ENCODE peak calls at places on chromosomes 7 and 10, in six cellular contexts. One of them, this sample, is unnamed.

GRCh38 chr10:47447740-47448139 is 36.2 kb downstream of the ANXA8 start:
- DNase-seq in spleen: no peak
- DNase-seq in GM23338: no peak
- DNase-seq in esophagus muscularis mucosa: no peak
- DNase-seq in stomach: no peak
- DNase-seq in GM12878: no peak
- DNase-seq in this sample: no peak

GRCh38 chr7:156560696-156561210 is 79.8 kb upstream of the RNF32 start:
- DNase-seq in spleen: no peak
- DNase-seq in GM23338: no peak
- DNase-seq in esophagus muscularis mucosa: no peak
- DNase-seq in stomach: no peak
- DNase-seq in GM12878: no peak
- DNase-seq in this sample: no peak

GRCh38 chr7:26743205-26743604 is 121.2 kb downstream of the SKAP2 start:
- DNase-seq in spleen: no peak
- DNase-seq in GM23338: no peak
- DNase-seq in esophagus muscularis mucosa: no peak
- DNase-seq in stomach: no peak
- DNase-seq in GM12878: no peak
- DNase-seq in this sample: no peak

GRCh38 chr10:69344591-69345244 is 66.4 kb downstream of the HK1 start:
- DNase-seq in spleen: peak
- DNase-seq in GM23338: peak
- DNase-seq in esophagus muscularis mucosa: no peak
- DNase-seq in stomach: no peak
- DNase-seq in GM12878: peak
- DNase-seq in this sample: no peak

GRCh38 chr7:159000859-159001435 is 143.7 kb downstream of the VIPR2 start:
- DNase-seq in spleen: no peak
- DNase-seq in GM23338: peak
- DNase-seq in esophagus muscularis mucosa: no peak
- DNase-seq in stomach: no peak
- DNase-seq in GM12878: no peak
- DNase-seq in this sample: no peak

GRCh38 chr7:152924238-152924637 is 164.7 kb downstream of the ACTR3B start:
- DNase-seq in spleen: no peak
- DNase-seq in GM23338: peak
- DNase-seq in esophagus muscularis mucosa: no peak
- DNase-seq in stomach: no peak
- DNase-seq in GM12878: no peak
- DNase-seq in this sample: no peak

GRCh38 chr7:27134392-27134791 is 3.8 kb upstream of the HOXA4 start:
- DNase-seq in spleen: no peak
- DNase-seq in GM23338: no peak
- DNase-seq in esophagus muscularis mucosa: no peak
- DNase-seq in stomach: no peak
- DNase-seq in GM12878: peak
- DNase-seq in this sample: peak

GRCh38 chr10:118692911-118693310 is 61.9 kb downstream of the CACUL1 start:
- DNase-seq in spleen: no peak
- DNase-seq in GM23338: no peak
- DNase-seq in esophagus muscularis mucosa: no peak
- DNase-seq in stomach: no peak
- DNase-seq in GM12878: no peak
- DNase-seq in this sample: no peak

GRCh38 chr7:42699415-42700178 is 212.3 kb downstream of the C7orf25 start:
- DNase-seq in spleen: no peak
- DNase-seq in GM23338: no peak
- DNase-seq in esophagus muscularis mucosa: peak
- DNase-seq in stomach: no peak
- DNase-seq in GM12878: no peak
- DNase-seq in this sample: no peak

GRCh38 chr10:8404721-8405120 is 350.2 kb downstream of the GATA3 start:
- DNase-seq in spleen: no peak
- DNase-seq in GM23338: no peak
- DNase-seq in esophagus muscularis mucosa: no peak
- DNase-seq in stomach: no peak
- DNase-seq in GM12878: peak
- DNase-seq in this sample: no peak

DNA sequence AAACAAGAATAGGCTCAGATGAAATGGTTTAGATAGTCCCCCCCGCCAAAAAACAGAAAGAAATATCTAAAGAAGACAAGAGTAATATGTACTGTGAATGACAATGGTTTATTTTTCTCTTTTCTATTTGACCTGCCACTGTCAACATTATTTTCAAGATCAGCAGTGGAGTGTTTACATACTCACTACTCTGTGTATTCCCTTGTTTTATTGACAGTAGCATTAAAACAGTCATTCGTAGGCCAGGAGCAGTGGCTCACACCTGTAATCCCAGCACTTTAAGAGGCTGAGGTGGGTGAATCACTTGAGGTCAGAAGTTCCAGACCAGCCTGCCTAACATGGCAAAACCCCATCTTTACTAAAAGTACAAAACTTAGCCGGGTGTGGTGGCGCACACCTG is 245.3 kb upstream of the SLC26A5 start:
- DNase-seq in spleen: no peak
- DNase-seq in GM23338: no peak
- DNase-seq in esophagus muscularis mucosa: no peak
- DNase-seq in stomach: no peak
- DNase-seq in GM12878: no peak
- DNase-seq in this sample: no peak
- TF ChIP-seq POLR2AphosphoS5 in spleen: no peak
- TF ChIP-seq POLR2AphosphoS5 in GM23338: no peak
- TF ChIP-seq POLR2AphosphoS5 in esophagus muscularis mucosa: no peak
- TF ChIP-seq POLR2AphosphoS5 in stomach: no peak
- TF ChIP-seq POLR2AphosphoS5 in GM12878: no peak
- TF ChIP-seq POLR2AphosphoS5 in this sample: no peak

GRCh38 chr7:151347200-151347599 is 5.6 kb downstream of the NUB1 start:
- DNase-seq in spleen: no peak
- DNase-seq in GM23338: no peak
- DNase-seq in esophagus muscularis mucosa: peak
- DNase-seq in stomach: no peak
- DNase-seq in GM12878: no peak
- DNase-seq in this sample: no peak

GRCh38 chr7:151342811-151343210 is 1.2 kb downstream of the NUB1 start:
- DNase-seq in spleen: no peak
- DNase-seq in GM23338: no peak
- DNase-seq in esophagus muscularis mucosa: peak
- DNase-seq in stomach: no peak
- DNase-seq in GM12878: no peak
- DNase-seq in this sample: no peak

GRCh38 chr7:151346180-151346769 is 4.7 kb downstream of the NUB1 start:
- DNase-seq in spleen: no peak
- DNase-seq in GM23338: no peak
- DNase-seq in esophagus muscularis mucosa: peak
- DNase-seq in stomach: no peak
- DNase-seq in GM12878: no peak
- DNase-seq in this sample: no peak

GRCh38 chr7:151343516-151343915 is 1.9 kb downstream of the NUB1 start:
- DNase-seq in spleen: no peak
- DNase-seq in GM23338: no peak
- DNase-seq in esophagus muscularis mucosa: peak
- DNase-seq in stomach: no peak
- DNase-seq in GM12878: no peak
- DNase-seq in this sample: no peak

GRCh38 chr7:151345576-151345975 is 4.0 kb downstream of the NUB1 start:
- DNase-seq in spleen: no peak
- DNase-seq in GM23338: no peak
- DNase-seq in esophagus muscularis mucosa: no peak
- DNase-seq in stomach: no peak
- DNase-seq in GM12878: no peak
- DNase-seq in this sample: no peak
- H3K27ac ChIP-seq in spleen: no peak
- H3K27ac ChIP-seq in GM23338: no peak
- H3K27ac ChIP-seq in esophagus muscularis mucosa: no peak
- H3K27ac ChIP-seq in stomach: peak
- H3K27ac ChIP-seq in GM12878: peak
- H3K27ac ChIP-seq in this sample: no peak

DNA sequence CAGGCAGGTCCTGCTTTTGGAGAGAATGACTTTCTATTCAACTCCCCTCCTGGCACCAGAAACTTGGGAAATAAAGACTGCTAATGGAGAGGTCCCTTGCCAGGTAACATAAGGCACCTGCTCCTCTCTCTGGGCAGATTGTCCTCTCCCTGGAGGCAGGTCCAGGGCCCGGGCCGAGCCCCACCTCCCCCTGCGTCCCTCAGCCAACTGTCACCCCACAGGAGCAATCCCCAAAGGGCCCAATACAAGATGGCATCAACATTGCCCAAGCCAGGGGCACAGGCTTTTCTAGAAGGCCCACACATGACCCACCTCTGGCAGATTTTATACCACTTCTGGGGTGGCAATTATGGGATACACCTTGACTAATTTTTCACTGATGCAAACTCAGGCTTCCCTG is 145.2 kb downstream of the HERPUD2 start:
- DNase-seq in spleen: peak
- DNase-seq in GM23338: no peak
- DNase-seq in esophagus muscularis mucosa: no peak
- DNase-seq in stomach: no peak
- DNase-seq in GM12878: no peak
- DNase-seq in this sample: no peak
- TF ChIP-seq POLR2AphosphoS5 in spleen: no peak
- TF ChIP-seq POLR2AphosphoS5 in GM23338: no peak
- TF ChIP-seq POLR2AphosphoS5 in esophagus muscularis mucosa: no peak
- TF ChIP-seq POLR2AphosphoS5 in stomach: no peak
- TF ChIP-seq POLR2AphosphoS5 in GM12878: no peak
- TF ChIP-seq POLR2AphosphoS5 in this sample: no peak

GRCh38 chr10:59678884-59679301 is 30.8 kb downstream of the SLC16A9 start:
- DNase-seq in spleen: no peak
- DNase-seq in GM23338: no peak
- DNase-seq in esophagus muscularis mucosa: no peak
- DNase-seq in stomach: peak
- DNase-seq in GM12878: no peak
- DNase-seq in this sample: no peak
- H3K27ac ChIP-seq in spleen: peak
- H3K27ac ChIP-seq in GM23338: no peak
- H3K27ac ChIP-seq in esophagus muscularis mucosa: no peak
- H3K27ac ChIP-seq in stomach: no peak
- H3K27ac ChIP-seq in GM12878: no peak
- H3K27ac ChIP-seq in this sample: no peak

GRCh38 chr10:30793093-30793492 is 163.5 kb upstream of the LYZL2 start:
- DNase-seq in spleen: no peak
- DNase-seq in GM23338: no peak
- DNase-seq in esophagus muscularis mucosa: no peak
- DNase-seq in stomach: no peak
- DNase-seq in GM12878: no peak
- DNase-seq in this sample: no peak
- TF ChIP-seq POLR2AphosphoS5 in spleen: no peak
- TF ChIP-seq POLR2AphosphoS5 in GM23338: no peak
- TF ChIP-seq POLR2AphosphoS5 in esophagus muscularis mucosa: no peak
- TF ChIP-seq POLR2AphosphoS5 in stomach: no peak
- TF ChIP-seq POLR2AphosphoS5 in GM12878: no peak
- TF ChIP-seq POLR2AphosphoS5 in this sample: no peak

GRCh38 chr7:30074422-30075030 is 46.3 kb downstream of the PLEKHA8 start:
- DNase-seq in spleen: no peak
- DNase-seq in GM23338: peak
- DNase-seq in esophagus muscularis mucosa: no peak
- DNase-seq in stomach: no peak
- DNase-seq in GM12878: no peak
- DNase-seq in this sample: no peak
- H3K27ac ChIP-seq in spleen: no peak
- H3K27ac ChIP-seq in GM23338: no peak
- H3K27ac ChIP-seq in esophagus muscularis mucosa: no peak
- H3K27ac ChIP-seq in stomach: no peak
- H3K27ac ChIP-seq in GM12878: no peak
- H3K27ac ChIP-seq in this sample: no peak